ENCODE peak calls at places on chromosome 22, in four cellular contexts. U, L, I and K are unnamed samples.

GRCh38 chr22:25933158-25933788 is 191.3 kb downstream of the MYO18B start:
- DNase-seq in I (no peak), L (no peak), U (no peak), K (no peak)

GRCh38 chr22:25998118-25998775 is 171.0 kb upstream of the SEZ6L start:
- DNase-seq in L (no peak), U (no peak), I (no peak), K (no peak)

GRCh38 chr22:37803195-37803635 is 4.5 kb upstream of the GCAT start:
- DNase-seq in U (peak), I (no peak), L (no peak), K (no peak)

GRCh38 chr22:18008136-18008535 is 16.2 kb downstream of the MICAL3 start:
- DNase-seq in I (no peak), U (no peak), L (no peak), K (no peak)

GRCh38 chr22:44151661-44152060 is 29.1 kb upstream of the PARVG start:
- DNase-seq in I (peak), L (peak), U (no peak), K (peak)

GRCh38 chr22:31284756-31285155 is 7.5 kb downstream of the PIK3IP1 start:
- DNase-seq in L (no peak), I (no peak), U (no peak), K (no peak)

GRCh38 chr22:35334010-35334409 is 34.3 kb downstream of the TOM1 start:
- DNase-seq in U (no peak), I (no peak), L (no peak), K (no peak)

GRCh38 chr22:21044931-21045584 is 688 bp upstream of the LRRC74B start:
- DNase-seq in L (peak), U (peak), I (no peak), K (peak)

GRCh38 chr22:37492428-37493344 is 6.5 kb upstream of the MFNG start:
- DNase-seq in I (no peak), L (peak), U (peak), K (peak)

GRCh38 chr22:43260818-43261217 is 73.9 kb upstream of the TTLL12 start:
- DNase-seq in U (no peak), I (peak), L (no peak), K (no peak)

GRCh38 chr22:20807315-20807752 is 33.4 kb downstream of the SERPIND1 start:
- DNase-seq in I (no peak), U (no peak), L (peak), K (peak)

GRCh38 chr22:39511226-39511625 is 9.1 kb upstream of the ATF4 start:
- DNase-seq in I (no peak), L (no peak), U (no peak), K (no peak)

GRCh38 chr22:19085233-19086043 is 36.8 kb downstream of the DGCR2 start:
- DNase-seq in L (peak), I (no peak), U (peak), K (peak)

GRCh38 chr22:47778160-47778658 is 1015.8 kb downstream of the TBC1D22A start:
- DNase-seq in L (no peak), I (no peak), U (no peak), K (no peak)

GRCh38 chr22:35784633-35785032 is 67.0 kb downstream of the APOL5 start:
- DNase-seq in U (no peak), L (no peak), I (no peak), K (no peak)

GRCh38 chr22:25403752-25404471 is 160.6 kb upstream of the GRK3 start:
- DNase-seq in U (peak), L (peak), I (no peak), K (peak)

GRCh38 chr22:36580371-36580770 is 51.4 kb upstream of the EIF3D start:
- DNase-seq in L (no peak), U (no peak), I (no peak), K (no peak)

GRCh38 chr22:41891407-41891806 is 23.5 kb downstream of the SHISA8 start:
- DNase-seq in U (no peak), I (no peak), L (no peak), K (no peak)

GRCh38 chr22:44309137-44309536 is 3.6 kb downstream of the SHISAL1 start:
- DNase-seq in L (peak), U (no peak), I (no peak), K (peak)

GRCh38 chr22:30667092-30667485 is 586 bp downstream of the DUSP18 start:
- DNase-seq in I (no peak), L (no peak), U (no peak), K (peak)

GRCh38 chr22:39519681-39520053 is 695 bp upstream of the ATF4 start:
- DNase-seq in I (peak), U (peak), L (peak), K (no peak)

GRCh38 chr22:43060213-43060612 is 29.0 kb downstream of the TTLL1 start:
- DNase-seq in I (no peak), L (peak), U (peak), K (peak)

DNA sequence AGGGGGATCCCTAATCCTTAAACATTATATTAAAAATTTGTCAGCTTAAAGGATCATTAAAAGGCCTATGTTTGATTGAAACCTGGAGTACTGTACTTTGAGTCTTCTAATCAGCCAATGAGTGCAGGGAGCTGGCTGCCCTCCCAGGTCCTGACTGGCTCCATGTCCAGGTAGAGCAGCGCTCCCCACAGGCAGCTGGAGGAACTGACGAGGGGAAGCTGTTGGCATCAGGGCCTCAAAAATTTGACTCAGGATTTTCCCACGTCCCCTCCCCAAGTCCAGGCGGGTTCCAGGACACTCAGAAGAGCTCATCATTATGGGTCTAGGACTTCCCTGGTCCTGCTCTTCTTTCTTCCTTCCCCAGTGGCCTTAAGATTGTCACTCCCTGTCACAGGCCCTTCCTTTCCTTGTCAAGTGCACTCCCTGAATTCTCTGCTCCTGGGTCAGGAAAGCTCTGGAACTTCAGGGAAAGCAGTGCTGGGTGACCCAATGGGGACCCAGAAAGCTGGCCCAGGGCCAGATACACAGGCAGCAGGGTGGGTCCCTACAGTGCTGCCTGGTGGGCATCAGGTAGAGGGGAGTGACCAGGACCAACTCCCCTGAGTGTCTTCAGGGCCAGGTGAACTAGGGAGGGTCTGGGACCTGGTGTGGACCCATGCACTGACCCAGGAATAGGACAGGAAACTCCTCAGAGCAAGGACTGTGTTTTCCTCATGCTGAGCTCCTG is 65.5 kb downstream of the GGTLC2 start:
- DNase-seq in I (no peak), L (peak), U (peak), K (peak)
- TF ChIP-seq CTCF in I (no peak), L (peak), U (peak), K (peak)

DNA sequence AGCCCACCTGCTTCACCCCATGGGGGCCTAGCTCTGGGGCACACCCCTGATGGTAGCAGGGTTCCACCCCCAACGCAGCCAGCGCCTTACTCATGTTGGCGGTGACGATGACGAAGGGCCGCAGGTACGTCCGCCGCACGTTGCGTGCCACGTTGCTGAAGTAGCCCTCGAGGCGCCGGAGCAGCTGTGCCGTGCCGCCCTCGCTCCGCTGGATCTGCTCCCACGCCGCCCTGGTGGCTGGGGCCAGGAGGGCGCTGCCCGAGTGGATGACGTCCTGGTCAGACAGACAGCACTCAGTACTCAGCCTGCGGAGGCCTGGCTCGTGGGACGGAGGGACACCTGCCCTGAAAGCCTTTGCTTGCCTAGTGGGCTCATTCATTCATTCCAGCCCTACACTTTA is 50.8 kb downstream of the TRMU start:
- DNase-seq in I (no peak), L (no peak), U (peak), K (no peak)
- H3K4me3 ChIP-seq in I (no peak), L (no peak), U (no peak), K (no peak)

DNA sequence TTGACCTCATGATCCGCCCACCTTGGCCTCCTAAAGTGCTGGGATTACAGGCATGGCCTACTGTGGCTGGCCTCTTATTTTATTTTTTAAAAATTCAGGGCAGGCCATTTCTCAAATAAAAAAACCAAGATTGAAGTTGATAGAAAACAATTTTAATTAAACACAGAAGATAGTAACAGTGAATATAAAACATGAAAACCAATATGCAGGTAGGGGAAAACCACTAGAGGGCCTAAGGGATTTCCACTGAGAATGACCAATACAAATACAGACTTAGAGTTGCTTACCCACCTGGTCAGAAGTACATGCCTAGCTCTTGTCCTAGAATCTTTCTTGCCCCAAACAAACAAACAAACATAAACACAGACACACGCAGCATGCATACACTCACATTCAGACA is 1.7 kb upstream of the RTCB start:
- DNase-seq in L (peak), I (no peak), U (peak), K (peak)
- TF ChIP-seq CTCF in L (peak), I (no peak), U (peak), K (peak)

DNA sequence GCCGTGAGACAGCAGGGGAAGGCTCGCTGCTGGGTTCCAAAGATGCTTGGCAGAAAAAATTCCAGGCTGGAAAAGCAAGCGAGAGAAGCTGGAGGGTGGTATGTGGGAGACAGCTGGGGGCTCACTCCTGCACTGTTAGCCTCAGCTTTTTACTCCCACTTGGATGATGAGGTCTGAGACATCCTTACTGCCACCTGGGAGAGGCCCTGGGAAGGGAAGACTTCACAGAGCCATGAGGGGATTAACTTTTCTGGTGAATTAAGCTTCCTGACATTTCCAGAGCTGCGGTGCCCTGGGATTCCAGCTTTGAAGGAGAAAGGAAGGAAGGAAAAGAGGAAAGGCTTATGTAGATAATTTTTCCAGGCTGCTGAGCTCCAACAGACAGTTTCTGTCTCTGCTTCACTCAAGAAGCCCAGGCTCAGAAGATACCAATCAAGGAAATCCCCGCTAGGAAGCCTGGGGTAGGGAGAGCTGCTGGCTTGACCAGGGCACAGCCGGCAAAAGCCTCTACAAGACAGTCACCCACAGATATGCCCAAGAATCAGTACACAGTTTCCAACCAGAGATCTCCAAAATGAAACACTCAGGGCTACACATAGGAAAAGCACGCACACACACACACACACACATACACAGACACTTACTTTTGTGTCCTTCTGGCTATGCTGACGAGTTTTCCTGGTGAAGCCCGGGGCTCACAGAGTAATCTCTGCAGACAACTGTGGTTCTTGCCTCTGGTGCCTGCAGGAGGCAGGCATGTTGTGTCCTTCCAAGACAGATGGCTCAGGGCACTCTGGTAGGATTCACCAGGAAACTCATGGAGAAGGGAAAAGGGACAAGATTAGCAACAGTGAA is 907 bp downstream of the MCHR1 start:
- DNase-seq in U (peak), L (no peak), I (no peak), K (peak)
- H3K4me3 ChIP-seq in U (no peak), L (no peak), I (peak), K (no peak)